ENCODE peak calls at places on chromosomes 2 and 18, in ten cellular contexts. K is fibroblast of lung, N is astrocyte of the spinal cord, L is lower leg skin, V is psoas muscle, F is GM23338, O is endothelial cell, Y is Calu3, W is K562, P is esophagus muscularis mucosa. Q is an unnamed sample.

GRCh38 chr2:63888490-63889402 is 47.0 kb downstream of the UGP2 start:
- DNase-seq in K (peak), N (peak), L (no peak), V (peak), F (peak), O (peak), Y (peak), W (peak), P (no peak), Q (no peak)

GRCh38 chr2:199379251-199379650 is 78.5 kb downstream of the SATB2 start:
- DNase-seq in K (peak), N (peak), L (no peak), V (no peak), F (no peak), O (no peak), Y (no peak), W (no peak), P (no peak), Q (no peak)

GRCh38 chr2:222169346-222169745 is 129.5 kb downstream of the PAX3 start:
- DNase-seq in K (no peak), N (peak), L (no peak), V (no peak), F (no peak), O (no peak), Y (no peak), W (no peak), P (no peak), Q (no peak)

GRCh38 chr2:133484106-133484505 is 84.2 kb downstream of the NCKAP5 start:
- DNase-seq in K (no peak), N (no peak), L (no peak), V (no peak), F (no peak), O (no peak), Y (no peak), W (no peak), P (no peak), Q (no peak)

GRCh38 chr2:148909114-148909513 is 34.1 kb downstream of the KIF5C start:
- DNase-seq in K (peak), N (no peak), L (no peak), V (peak), F (peak), O (no peak), Y (no peak), W (no peak), P (no peak), Q (no peak)

GRCh38 chr2:120422761-120423160 is 76.8 kb downstream of the INHBB start:
- DNase-seq in K (no peak), N (no peak), L (no peak), V (no peak), F (no peak), O (no peak), Y (no peak), W (no peak), P (no peak), Q (no peak)

GRCh38 chr18:34773961-34774754 is 64.1 kb downstream of the DTNA start:
- DNase-seq in K (peak), N (peak), L (no peak), V (peak), F (no peak), O (no peak), Y (peak), W (no peak), P (no peak), Q (no peak)

GRCh38 chr2:85792783-85793441 is 39.1 kb downstream of the ATOH8 start:
- DNase-seq in K (peak), N (peak), L (no peak), V (no peak), F (no peak), O (no peak), Y (no peak), W (no peak), P (no peak), Q (no peak)

GRCh38 chr2:231201475-231201814 is 3.0 kb downstream of the ARMC9 start:
- DNase-seq in K (no peak), N (no peak), L (no peak), V (no peak), F (no peak), O (no peak), Y (no peak), W (no peak), P (no peak), Q (no peak)

GRCh38 chr2:97845818-97846217 is 132.4 kb downstream of the ZAP70 start:
- DNase-seq in K (no peak), N (no peak), L (no peak), V (no peak), F (no peak), O (no peak), Y (no peak), W (no peak), P (no peak), Q (no peak)

GRCh38 chr2:142849818-142850217 is 27.6 kb upstream of the KYNU start:
- DNase-seq in K (no peak), N (no peak), L (no peak), V (no peak), F (no peak), O (no peak), Y (no peak), W (no peak), P (no peak), Q (no peak)

GRCh38 chr2:47437287-47437686 is 34.3 kb downstream of the MSH2 start:
- DNase-seq in K (peak), N (peak), L (no peak), V (no peak), F (peak), O (no peak), Y (no peak), W (no peak), P (no peak), Q (no peak)

GRCh38 chr2:152421521-152422367 is 86.8 kb downstream of the FMNL2 start:
- DNase-seq in K (peak), N (peak), L (peak), V (no peak), F (no peak), O (no peak), Y (peak), W (peak), P (no peak), Q (no peak)

GRCh38 chr2:239259603-239260298 is 141.1 kb downstream of the HDAC4 start:
- DNase-seq in K (no peak), N (no peak), L (no peak), V (no peak), F (no peak), O (no peak), Y (no peak), W (no peak), P (no peak), Q (no peak)

GRCh38 chr18:5604778-5605177 is 61.0 kb upstream of the EPB41L3 start:
- DNase-seq in K (no peak), N (no peak), L (no peak), V (no peak), F (peak), O (no peak), Y (no peak), W (no peak), P (no peak), Q (no peak)

GRCh38 chr2:224772494-224772893 is 56.3 kb upstream of the CCDC195 start:
- DNase-seq in K (no peak), N (no peak), L (no peak), V (no peak), F (no peak), O (no peak), Y (no peak), W (no peak), P (no peak), Q (no peak)

GRCh38 chr2:217142649-217143266 is 282.9 kb upstream of the TNP1 start:
- DNase-seq in K (no peak), N (peak), L (no peak), V (no peak), F (peak), O (peak), Y (peak), W (peak), P (peak), Q (no peak)
- TF ChIP-seq CTCF in K (peak), N (peak), L (no peak), V (peak), F (peak), O (peak), Y (peak), W (peak), P (peak), Q (peak)

GRCh38 chr2:217909156-217909820 is 93.5 kb downstream of the TNS1 start:
- DNase-seq in K (no peak), N (no peak), L (no peak), V (no peak), F (peak), O (no peak), Y (no peak), W (no peak), P (no peak), Q (no peak)
- TF ChIP-seq CTCF in K (no peak), N (peak), L (no peak), V (no peak), F (peak), O (no peak), Y (no peak), W (no peak), P (no peak), Q (no peak)

DNA sequence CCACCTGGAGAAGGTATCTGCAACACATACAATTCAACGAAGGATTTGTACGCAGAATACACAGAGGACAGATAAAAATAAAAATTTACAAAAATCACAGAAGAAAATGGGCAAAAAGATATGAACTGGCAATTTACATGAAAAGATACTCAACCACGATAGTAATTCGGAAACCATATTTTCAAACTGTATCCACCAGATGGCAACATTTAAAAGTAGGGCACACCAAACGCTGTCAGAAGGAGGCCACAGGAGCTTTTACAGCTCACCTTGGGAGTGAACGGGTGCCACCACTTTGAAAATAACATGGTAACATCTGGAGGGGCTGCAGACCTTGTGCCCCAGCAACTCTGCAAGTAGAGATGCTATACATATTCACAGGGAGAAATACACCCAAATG is 9.8 kb downstream of the KIF1A start:
- DNase-seq in K (no peak), N (no peak), L (no peak), V (no peak), F (no peak), O (no peak), Y (no peak), W (no peak), P (no peak), Q (no peak)
- TF ChIP-seq CTCF in K (no peak), N (no peak), L (no peak), V (no peak), F (peak), O (no peak), Y (no peak), W (peak), P (no peak), Q (peak)

DNA sequence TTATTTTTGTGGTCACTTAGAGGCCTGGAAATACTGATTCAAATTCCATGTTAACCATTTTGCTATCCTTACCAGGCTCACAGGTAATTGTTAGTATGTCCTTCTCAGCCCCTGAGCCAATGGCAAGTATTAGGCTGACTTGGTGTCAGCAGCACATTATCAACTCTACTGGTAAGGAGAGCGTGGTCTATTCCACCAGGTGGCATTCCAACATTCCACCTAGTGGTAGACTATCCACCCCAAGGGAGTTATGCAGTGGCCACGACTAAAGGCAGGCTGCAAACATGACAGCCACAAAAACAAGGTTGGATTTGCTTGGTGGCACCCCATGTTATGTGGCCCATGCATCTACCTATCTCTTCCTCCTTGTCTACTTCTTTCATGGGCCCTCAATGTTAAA is 31.8 kb upstream of the GCC2 start:
- DNase-seq in K (no peak), N (no peak), L (no peak), V (no peak), F (peak), O (no peak), Y (peak), W (peak), P (no peak), Q (no peak)
- TF ChIP-seq CTCF in K (peak), N (no peak), L (no peak), V (no peak), F (peak), O (no peak), Y (peak), W (peak), P (no peak), Q (no peak)

GRCh38 chr2:12547771-12548170 is 169.0 kb upstream of the TRIB2 start:
- DNase-seq in K (no peak), N (no peak), L (no peak), V (no peak), F (peak), O (no peak), Y (no peak), W (peak), P (no peak), Q (no peak)
- TF ChIP-seq CTCF in K (no peak), N (no peak), L (no peak), V (no peak), F (peak), O (peak), Y (no peak), W (peak), P (no peak), Q (no peak)

DNA sequence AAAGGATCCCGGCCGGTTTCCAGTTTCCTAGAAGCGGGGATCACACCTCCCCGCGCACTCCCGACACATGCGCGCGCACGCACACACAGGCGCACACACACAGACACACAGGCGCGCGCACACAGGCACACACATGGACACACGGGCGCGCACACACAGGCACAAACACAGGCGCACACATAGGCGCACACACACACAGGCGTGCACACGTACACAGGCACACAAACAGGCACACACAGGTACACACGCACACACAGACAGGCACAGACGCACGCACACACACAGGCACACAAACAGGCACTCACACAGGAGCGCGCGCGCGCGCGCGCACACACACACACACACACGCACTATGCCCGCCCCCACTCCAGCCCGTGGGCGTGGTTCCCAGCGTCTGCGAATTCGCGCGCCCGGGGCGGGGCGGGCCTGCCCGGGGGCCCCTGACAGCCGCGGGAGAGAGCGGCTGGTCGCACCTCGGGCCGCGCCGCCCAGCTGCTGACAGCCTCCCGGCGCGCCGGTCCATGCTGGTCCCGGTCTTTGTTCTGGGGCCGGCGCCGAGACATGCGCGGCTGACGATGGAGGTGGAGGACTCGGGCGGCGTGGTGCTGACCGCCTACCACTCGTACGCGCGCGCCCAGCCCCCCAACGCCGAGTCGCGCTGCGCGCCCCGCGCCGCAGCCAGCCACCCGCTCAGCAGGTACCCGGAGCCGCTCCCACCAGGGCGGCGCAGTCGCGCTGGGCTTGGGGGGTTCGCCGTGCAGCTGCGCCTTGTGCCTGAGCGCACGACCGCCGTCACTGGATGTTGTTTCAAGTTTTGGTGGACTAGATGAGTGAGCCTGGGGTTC is at the start of gene ARHGAP28:
- DNase-seq in K (peak), N (peak), L (peak), V (peak), F (peak), O (peak), Y (peak), W (peak), P (no peak), Q (peak)
- TF ChIP-seq CTCF in K (peak), N (peak), L (no peak), V (peak), F (peak), O (peak), Y (no peak), W (peak), P (peak), Q (peak)

DNA sequence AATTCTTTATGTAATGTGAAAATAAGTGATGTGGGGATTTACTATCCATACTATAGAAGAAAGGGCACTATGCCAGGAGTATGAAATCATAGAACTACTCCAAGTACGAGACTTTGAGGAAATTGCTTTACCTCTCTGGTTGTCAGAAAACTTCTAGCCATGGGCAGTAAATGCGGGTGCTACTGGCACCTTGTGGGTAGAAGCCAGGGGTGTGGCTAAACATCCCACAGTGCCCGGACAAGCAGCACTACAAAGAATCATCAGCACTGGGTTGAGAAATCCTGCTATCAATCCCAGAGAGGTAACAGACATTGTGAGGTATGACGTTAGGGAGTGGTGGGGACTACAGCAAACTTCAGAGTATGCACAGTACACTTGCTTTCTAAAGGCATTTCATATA is 453.5 kb upstream of the TNP1 start:
- DNase-seq in K (no peak), N (no peak), L (no peak), V (no peak), F (no peak), O (no peak), Y (no peak), W (no peak), P (peak), Q (no peak)
- TF ChIP-seq CTCF in K (no peak), N (no peak), L (no peak), V (no peak), F (no peak), O (no peak), Y (no peak), W (no peak), P (no peak), Q (no peak)

GRCh38 chr2:113767811-113768210 is 11.4 kb upstream of the SLC35F5 start:
- DNase-seq in K (no peak), N (no peak), L (no peak), V (no peak), F (no peak), O (no peak), Y (no peak), W (no peak), P (no peak), Q (no peak)
- TF ChIP-seq CTCF in K (peak), N (no peak), L (no peak), V (no peak), F (no peak), O (no peak), Y (no peak), W (no peak), P (no peak), Q (no peak)

DNA sequence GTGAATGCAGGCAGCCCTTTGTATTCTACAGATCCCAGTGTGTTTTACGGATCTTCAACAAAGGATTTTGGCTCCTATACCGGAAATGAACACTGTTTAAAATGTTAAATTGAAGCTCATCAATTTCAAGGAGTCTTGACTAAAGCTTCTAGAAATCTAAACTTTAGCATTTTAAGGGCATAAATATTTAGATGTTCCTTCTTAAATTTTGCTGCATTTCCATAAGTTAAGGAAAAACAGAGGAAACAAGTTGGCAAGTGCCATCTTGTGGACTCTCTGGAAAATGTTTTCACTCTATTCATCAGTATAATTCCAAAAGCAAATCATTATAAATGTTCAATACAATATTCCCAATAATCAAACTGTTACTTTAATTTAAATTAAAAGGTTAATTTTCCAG is 19.6 kb downstream of the CHN1 start:
- DNase-seq in K (peak), N (peak), L (no peak), V (no peak), F (no peak), O (no peak), Y (no peak), W (no peak), P (no peak), Q (no peak)
- TF ChIP-seq CTCF in K (peak), N (peak), L (no peak), V (peak), F (peak), O (peak), Y (no peak), W (peak), P (peak), Q (peak)